ENCODE peak calls at places on chromosomes 4 and X, in seven cellular contexts. D is SW 1271, K is renal cortical epithelial cell, I is sciatic nerve, U is stromal cell of bone marrow, O is WERI-Rb-1, B is fibroblast of mammary gland. A is an unnamed sample.

GRCh38 chrX:2342281-2342688 is 158.5 kb downstream of the DHRSX start:
- DNase-seq in D (no peak), K (no peak), U (no peak), O (no peak), B (no peak), I (no peak), A (no peak)

GRCh38 chr4:186617921-186618320 is 62.6 kb upstream of the MTNR1A start:
- DNase-seq in K (no peak), D (no peak), U (no peak), I (no peak), O (no peak), B (peak; percentile 67), A (no peak)

GRCh38 chr4:159008671-159009070 is 94.2 kb upstream of the RAPGEF2 start:
- DNase-seq in O (no peak), U (no peak), I (no peak), B (no peak), K (no peak), D (no peak), A (no peak)

GRCh38 chr4:26061248-26061986 is 147.4 kb downstream of the SMIM20 start:
- DNase-seq in I (no peak), O (peak; percentile 65), B (peak; percentile 67), U (no peak), D (peak; percentile 64), K (peak; percentile 53), A (no peak)

GRCh38 chr4:81600511-81601269 is 129.0 kb upstream of the RASGEF1B start:
- DNase-seq in D (no peak), O (no peak), B (no peak), I (no peak), K (no peak), U (no peak), A (no peak)

GRCh38 chr4:62209757-62210156 is 1009.6 kb downstream of the ADGRL3 start:
- DNase-seq in K (no peak), O (no peak), I (no peak), B (no peak), U (no peak), D (no peak), A (no peak)

GRCh38 chr4:37780444-37781133 is 45.9 kb upstream of the PGM2 start:
- DNase-seq in D (no peak), I (no peak), B (peak; percentile 14), K (no peak), U (no peak), O (no peak), A (no peak)

GRCh38 chr4:88012652-88013051 is 5.2 kb downstream of the PKD2 start:
- DNase-seq in O (no peak), B (no peak), I (no peak), D (no peak), U (no peak), K (peak; percentile 86), A (no peak)

GRCh38 chrX:129650821-129651510 is 3.8 kb downstream of the APLN start:
- DNase-seq in O (no peak), I (no peak), K (no peak), U (no peak), B (no peak), D (no peak), A (no peak)

GRCh38 chr4:80268081-80268823 is 1.8 kb downstream of the FGF5 start:
- DNase-seq in B (peak; percentile 42), D (no peak), I (no peak), K (no peak), O (no peak), U (peak; percentile 31), A (no peak)

GRCh38 chrX:9312922-9313867 is 151.7 kb upstream of the TBL1X start:
- DNase-seq in O (peak; percentile 62), D (peak; percentile 1), U (no peak), K (no peak), B (no peak), I (peak; percentile 64), A (no peak)

GRCh38 chr4:171025323-171025722 is 787.9 kb upstream of the GALNTL6 start:
- DNase-seq in U (no peak), O (no peak), K (no peak), D (no peak), B (no peak), I (no peak), A (no peak)

GRCh38 chr4:37601527-37601926 is 84.6 kb downstream of the RELL1 start:
- DNase-seq in I (no peak), B (peak; percentile 70), U (peak; percentile 41), O (no peak), K (peak; percentile 21), D (no peak), A (peak; percentile 11)

GRCh38 chr4:179843370-179843769 is 2399.8 kb upstream of the TENM3 start:
- DNase-seq in U (no peak), B (no peak), O (no peak), K (no peak), D (no peak), I (no peak), A (no peak)

GRCh38 chr4:130043796-130044195 is 947.8 kb downstream of the C4orf33 start:
- DNase-seq in K (peak; percentile 97), U (peak; percentile 2), I (no peak), O (no peak), D (no peak), B (peak; percentile 13), A (no peak)

GRCh38 chr4:13616597-13616996 is 10.9 kb downstream of the BOD1L1 start:
- DNase-seq in K (no peak), U (no peak), O (no peak), B (no peak), I (no peak), D (no peak), A (no peak)

GRCh38 chr4:154491731-154492249 is at the start of gene DCHS2:
- DNase-seq in B (no peak), U (no peak), O (peak; percentile 84), K (no peak), D (no peak), I (peak; percentile 56), A (no peak)

GRCh38 chr4:8402640-8403039 is 37.9 kb downstream of the ACOX3 start:
- DNase-seq in B (no peak), K (no peak), D (no peak), O (no peak), U (no peak), I (no peak), A (no peak)

GRCh38 chr4:186017801-186018200 is 51.2 kb upstream of the TLR3 start:
- DNase-seq in K (no peak), O (no peak), D (no peak), U (no peak), I (no peak), B (no peak), A (no peak)

GRCh38 chr4:46648088-46648744 is 258.3 kb upstream of the GABRA2 start:
- DNase-seq in K (peak; percentile 64), I (no peak), O (peak; percentile 65), U (no peak), B (peak; percentile 20), D (peak; percentile 21), A (no peak)

GRCh38 chr4:105978684-105979296 is 83.5 kb downstream of the NPNT start:
- DNase-seq in B (peak; percentile 94), U (peak; percentile 90), K (peak; percentile 98), O (no peak), I (peak; percentile 78), D (no peak), A (no peak)

GRCh38 chrX:113369056-113369455 is 528.4 kb upstream of the AMOT start:
- DNase-seq in D (no peak), I (no peak), B (no peak), K (no peak), U (no peak), O (no peak), A (no peak)

GRCh38 chrX:153924149-153924861 is 1.8 kb downstream of the ARHGAP4 start:
- DNase-seq in U (no peak), I (no peak), K (peak; percentile 43), O (peak; percentile 81), B (peak; percentile 33), D (peak; percentile 31), A (no peak)

GRCh38 chr4:158667651-158668198 is 4.0 kb downstream of the C4orf46 start:
- DNase-seq in O (peak; percentile 60), D (peak; percentile 39), B (peak; percentile 12), K (peak; percentile 23), I (no peak), U (no peak), A (no peak)

GRCh38 chr4:8841678-8842268 is 29.9 kb downstream of the HMX1 start:
- DNase-seq in O (no peak), I (no peak), D (no peak), K (no peak), U (no peak), B (no peak), A (no peak)

GRCh38 chr4:136864580-136865185 is 667.6 kb downstream of the PCDH18 start:
- DNase-seq in O (peak; percentile 63), K (peak; percentile 79), U (peak; percentile 67), B (peak; percentile 79), I (no peak), D (peak; percentile 47), A (peak; percentile 13)

GRCh38 chr4:124710911-124711310 is 1.6 kb downstream of the ANKRD50 start:
- DNase-seq in K (peak; percentile 22), O (no peak), I (no peak), D (no peak), B (no peak), U (no peak), A (no peak)

GRCh38 chr4:48862661-48863060 is 31.8 kb downstream of the OCIAD1 start:
- DNase-seq in D (no peak), U (no peak), B (no peak), I (no peak), K (no peak), O (no peak), A (no peak)

GRCh38 chrX:7139202-7140081 is 8.1 kb upstream of the STS start:
- DNase-seq in D (no peak), U (no peak), B (peak; percentile 89), O (no peak), I (no peak), K (peak; percentile 16), A (no peak)

GRCh38 chrX:85897376-85898110 is 149.8 kb downstream of the CHM start:
- DNase-seq in U (no peak), I (no peak), O (peak; percentile 8), K (no peak), B (no peak), D (no peak), A (no peak)

GRCh38 chr4:94507708-94508107 is 56.0 kb downstream of the PDLIM5 start:
- DNase-seq in U (peak; percentile 94), D (no peak), K (peak; percentile 95), B (peak; percentile 98), I (no peak), O (no peak), A (no peak)